ENCODE peak calls at places on chromosomes 11 and 22, in ten cellular contexts. C is ACHN; U is RCC 7860; B is pancreas; R is HS-27A; V is NAMALWA; K is astrocyte of the cerebellum; Z is stimulated activated CD4-positive, alpha-beta T cell treated with anti-CD3 and anti-CD28 coated beads, TNF-alpha, amount 100 ng/mL, for 1 hour; N is left ventricle myocardium inferior; P is astrocyte of the hippocampus. E is an unnamed sample.

GRCh38 chr11:33488971-33489370 is 211.7 kb downstream of the C11orf91 start:
- DNase-seq in C (no peak), U (no peak), B (no peak), R (no peak), V (no peak), K (no peak), Z (no peak), N (no peak), P (no peak), E (no peak)

GRCh38 chr11:44096360-44097188 is 1.1 kb downstream of the EXT2 start:
- DNase-seq in C (no peak), U (peak; percentile 7), B (no peak), R (no peak), V (peak; percentile 6), K (no peak), Z (no peak), N (no peak), P (peak; percentile 16), E (peak; percentile 24)

GRCh38 chr11:86249307-86250098 is 5.0 kb downstream of the EED start:
- DNase-seq in C (no peak), U (no peak), B (no peak), R (no peak), V (peak; percentile 9), K (no peak), Z (no peak), N (no peak), P (no peak), E (no peak)

GRCh38 chr11:3043315-3043871 is 13.8 kb downstream of the CARS1 start:
- DNase-seq in C (no peak), U (no peak), B (peak; percentile 78), R (no peak), V (no peak), K (no peak), Z (no peak), N (peak; percentile 80), P (peak; percentile 76), E (no peak)

GRCh38 chr11:69908511-69909220 is 89.5 kb upstream of the FGF3 start:
- DNase-seq in C (no peak), U (no peak), B (no peak), R (no peak), V (no peak), K (no peak), Z (no peak), N (peak; percentile 2), P (no peak), E (no peak)

GRCh38 chr22:45977003-45977395 is at the start of gene WNT7B:
- DNase-seq in C (no peak), U (peak; percentile 16), B (no peak), R (no peak), V (no peak), K (no peak), Z (no peak), N (no peak), P (peak; percentile 43), E (no peak)

GRCh38 chr22:29093980-29094379 is 21.1 kb downstream of the KREMEN1 start:
- DNase-seq in C (no peak), U (no peak), B (no peak), R (no peak), V (no peak), K (peak; percentile 43), Z (no peak), N (no peak), P (peak; percentile 54), E (no peak)

GRCh38 chr22:39789794-39790193 is 103.8 kb downstream of the ENTHD1 start:
- DNase-seq in C (no peak), U (no peak), B (no peak), R (no peak), V (no peak), K (no peak), Z (no peak), N (no peak), P (no peak), E (no peak)

GRCh38 chr11:124071622-124071948 is 30.5 kb upstream of the OR10G7 start:
- DNase-seq in C (no peak), U (no peak), B (no peak), R (no peak), V (no peak), K (no peak), Z (no peak), N (no peak), P (no peak), E (no peak)

GRCh38 chr22:22368516-22368915 is 123.9 kb downstream of the VPREB1 start:
- DNase-seq in C (no peak), U (no peak), B (no peak), R (no peak), V (no peak), K (no peak), Z (no peak), N (no peak), P (no peak), E (no peak)

GRCh38 chr22:20396639-20397038 is 2.7 kb downstream of the ZNF74 start:
- DNase-seq in C (no peak), U (no peak), B (no peak), R (no peak), V (no peak), K (no peak), Z (no peak), N (no peak), P (no peak), E (no peak)

GRCh38 chr11:125941241-125941605 is 4.6 kb upstream of the VSIG10L2 start:
- DNase-seq in C (no peak), U (no peak), B (no peak), R (no peak), V (no peak), K (no peak), Z (no peak), N (no peak), P (no peak), E (no peak)

GRCh38 chr22:25567305-25567704 is 2.8 kb downstream of the GRK3 start:
- DNase-seq in C (no peak), U (no peak), B (no peak), R (no peak), V (no peak), K (no peak), Z (no peak), N (no peak), P (no peak), E (no peak)